ENCODE peak calls at places on chromosomes 3 and 15, in five cellular contexts. J, Q, V, H and I are unnamed samples.

GRCh38 chr3:15708882-15709677 is 88.7 kb downstream of the ANKRD28 start:
- DNase-seq in J (peak; percentile 17), H (no peak), V (no peak), Q (peak; percentile 78), I (peak; percentile 74)

GRCh38 chr15:65249641-65250040 is 37.0 kb downstream of the PARP16 start:
- DNase-seq in Q (peak; percentile 30), V (no peak), H (no peak), J (no peak), I (no peak)

GRCh38 chr3:197426161-197426566 is 127.8 kb upstream of the DLG1 start:
- DNase-seq in Q (no peak), H (no peak), V (no peak), J (no peak), I (peak; percentile 29)

GRCh38 chr15:24675332-24676144 is at the start of gene NPAP1:
- DNase-seq in J (no peak), V (no peak), H (no peak), Q (no peak), I (no peak)

GRCh38 chr15:42392309-42393024 is 33.2 kb downstream of the CAPN3 start:
- DNase-seq in J (no peak), Q (no peak), V (peak; percentile 88), H (no peak), I (no peak)

GRCh38 chr3:47611577-47611976 is 32.9 kb upstream of the CSPG5 start:
- DNase-seq in V (no peak), Q (no peak), H (no peak), J (no peak), I (no peak)

GRCh38 chr15:52031542-52031941 is 12.5 kb downstream of the MAPK6 start:
- DNase-seq in H (no peak), J (no peak), Q (no peak), V (peak; percentile 31), I (no peak)

GRCh38 chr3:101813817-101814440 is 34.9 kb downstream of the NXPE3 start:
- DNase-seq in J (no peak), H (no peak), Q (peak; percentile 54), V (no peak), I (peak; percentile 45)

GRCh38 chr3:153182491-153182890 is 20.5 kb downstream of the RAP2B start:
- DNase-seq in V (no peak), H (no peak), J (no peak), Q (no peak), I (no peak)

GRCh38 chr3:54079314-54079713 is 43.0 kb upstream of the CACNA2D3 start:
- DNase-seq in Q (no peak), H (no peak), J (no peak), V (no peak), I (no peak)

GRCh38 chr3:14274999-14275961 is 96.7 kb downstream of the LSM3 start:
- DNase-seq in V (no peak), Q (no peak), J (no peak), H (no peak), I (no peak)

GRCh38 chr15:68192804-68193521 is 12.2 kb downstream of the CALML4 start:
- DNase-seq in V (no peak), Q (no peak), J (no peak), H (no peak), I (no peak)

GRCh38 chr3:14918356-14918860 is 29.0 kb upstream of the NR2C2 start:
- DNase-seq in V (no peak), Q (no peak), H (no peak), J (no peak), I (no peak)

GRCh38 chr3:129352045-129352444 is 73.4 kb downstream of the HMCES start:
- DNase-seq in V (no peak), J (no peak), H (no peak), Q (no peak), I (no peak)

GRCh38 chr3:187737401-187738088 is 7.7 kb downstream of the BCL6 start:
- DNase-seq in Q (peak; percentile 65), J (no peak), H (peak; percentile 84), V (peak; percentile 82), I (peak; percentile 66)

GRCh38 chr3:27353221-27353620 is 16.0 kb downstream of the NEK10 start:
- DNase-seq in Q (peak; percentile 15), V (no peak), J (no peak), H (no peak), I (peak; percentile 79)

GRCh38 chr3:107315136-107315535 is 62.1 kb upstream of the CCDC54 start:
- DNase-seq in J (peak; percentile 11), V (no peak), Q (peak; percentile 5), H (no peak), I (peak; percentile 9)

GRCh38 chr15:40909662-40910625 is 15.7 kb downstream of the VPS18 start:
- DNase-seq in H (peak; percentile 75), J (peak; percentile 58), Q (no peak), V (no peak), I (peak; percentile 83)

GRCh38 chr3:16249336-16249735 is 15.4 kb downstream of the DPH3 start:
- DNase-seq in Q (peak; percentile 50), J (no peak), H (no peak), V (no peak), I (no peak)

GRCh38 chr3:115581347-115582135 is 41.8 kb upstream of the GAP43 start:
- DNase-seq in H (peak; percentile 25), V (no peak), J (peak; percentile 17), Q (peak; percentile 15), I (peak; percentile 40)

GRCh38 chr15:44537728-44538240 is 837 bp downstream of the EIF3J start:
- DNase-seq in J (no peak), H (no peak), V (no peak), Q (peak; percentile 43), I (peak; percentile 46)

GRCh38 chr3:193301441-193301840 is 60.4 kb downstream of the PLAAT1 start:
- DNase-seq in J (no peak), H (no peak), Q (no peak), V (no peak), I (no peak)

GRCh38 chr3:31531465-31531991 is 1.2 kb upstream of the STT3B start:
- DNase-seq in J (no peak), V (no peak), Q (peak; percentile 12), H (no peak), I (peak; percentile 7)

GRCh38 chr15:68515371-68516095 is 63.3 kb upstream of the CORO2B start:
- DNase-seq in H (no peak), V (no peak), Q (no peak), J (no peak), I (no peak)

GRCh38 chr3:126423191-126424038 is 28.7 kb downstream of the CFAP100 start:
- DNase-seq in Q (no peak), H (no peak), J (no peak), V (no peak), I (no peak)

GRCh38 chr3:50815844-50816243 is 141.1 kb downstream of the DOCK3 start:
- DNase-seq in V (no peak), J (no peak), H (no peak), Q (no peak), I (no peak)

GRCh38 chr3:124826703-124827102 is 60.5 kb downstream of the ITGB5 start:
- DNase-seq in H (no peak), V (no peak), Q (peak; percentile 93), J (peak; percentile 56), I (peak; percentile 87)

GRCh38 chr3:60756231-60756630 is 495.0 kb downstream of the FHIT start:
- DNase-seq in Q (no peak), H (no peak), J (no peak), V (no peak), I (peak; percentile 47)

GRCh38 chr15:99424978-99425665 is 140.7 kb upstream of the MEF2A start:
- DNase-seq in V (no peak), H (no peak), J (peak; percentile 29), Q (peak; percentile 90), I (peak; percentile 69)

GRCh38 chr3:168973206-168973605 is 690.3 kb downstream of the MECOM start:
- DNase-seq in H (no peak), Q (peak; percentile 39), V (no peak), J (no peak), I (peak; percentile 1)

DNA sequence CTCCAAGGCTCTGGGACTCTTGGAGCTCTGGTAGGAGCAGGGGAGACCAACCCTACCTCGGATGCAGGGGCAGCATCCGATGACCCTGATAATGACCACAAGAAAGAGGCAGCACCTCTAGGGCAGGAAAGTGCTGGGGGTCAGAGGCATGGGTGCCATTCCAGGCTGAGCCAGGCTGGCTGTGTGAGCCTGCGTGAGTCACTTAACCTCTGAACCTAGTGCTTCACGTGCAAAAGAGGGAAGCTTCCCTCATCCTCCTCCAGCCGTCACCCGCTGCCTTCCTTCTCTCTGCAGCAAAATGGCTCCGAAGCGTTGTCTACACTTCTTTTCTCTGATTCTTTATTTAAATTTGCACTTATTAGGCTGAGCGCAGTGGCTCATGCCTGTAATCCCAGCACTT is 35.5 kb downstream of the ZDHHC19 start:
- DNase-seq in V (no peak), J (no peak), Q (no peak), H (no peak), I (no peak)
- H3K4me3 ChIP-seq in V (no peak overlapping the region), J (no peak overlapping the region), Q (no peak overlapping the region), H (no peak overlapping the region), I (no peak overlapping the region)

GRCh38 chr15:33234019-33234418 is 39.5 kb upstream of the FMN1 start:
- DNase-seq in H (no peak), Q (peak; percentile 45), V (no peak), J (no peak), I (peak; percentile 43)
- TF ChIP-seq CTCF in H (peak; percentile 41), Q (peak; percentile 54), V (peak; percentile 12), J (peak; percentile 68), I (peak; percentile 67)

DNA sequence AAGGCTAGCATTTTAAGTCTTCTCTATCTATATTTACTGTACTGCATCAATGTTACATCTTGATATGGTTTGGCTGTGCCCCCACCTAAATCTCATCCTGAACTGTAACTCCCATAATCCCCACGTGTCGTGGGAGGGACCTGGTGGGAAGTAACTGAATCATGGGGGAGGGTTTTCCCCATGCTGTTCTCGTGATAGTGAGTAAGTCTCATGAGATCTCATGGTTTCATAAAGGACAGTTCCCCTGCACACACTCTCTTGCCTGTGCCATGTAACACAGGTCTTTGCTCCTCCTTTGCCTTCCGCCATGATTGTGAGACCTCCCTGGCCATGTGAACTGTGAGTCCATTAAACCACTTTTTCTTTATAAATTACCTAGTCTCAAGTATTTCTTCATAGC is 161.5 kb downstream of the TBC1D5 start:
- DNase-seq in V (no peak), Q (no peak), H (no peak), J (no peak), I (no peak)
- H3K4me3 ChIP-seq in V (no peak overlapping the region), Q (no peak overlapping the region), H (no peak overlapping the region), J (no peak overlapping the region), I (no peak overlapping the region)

DNA sequence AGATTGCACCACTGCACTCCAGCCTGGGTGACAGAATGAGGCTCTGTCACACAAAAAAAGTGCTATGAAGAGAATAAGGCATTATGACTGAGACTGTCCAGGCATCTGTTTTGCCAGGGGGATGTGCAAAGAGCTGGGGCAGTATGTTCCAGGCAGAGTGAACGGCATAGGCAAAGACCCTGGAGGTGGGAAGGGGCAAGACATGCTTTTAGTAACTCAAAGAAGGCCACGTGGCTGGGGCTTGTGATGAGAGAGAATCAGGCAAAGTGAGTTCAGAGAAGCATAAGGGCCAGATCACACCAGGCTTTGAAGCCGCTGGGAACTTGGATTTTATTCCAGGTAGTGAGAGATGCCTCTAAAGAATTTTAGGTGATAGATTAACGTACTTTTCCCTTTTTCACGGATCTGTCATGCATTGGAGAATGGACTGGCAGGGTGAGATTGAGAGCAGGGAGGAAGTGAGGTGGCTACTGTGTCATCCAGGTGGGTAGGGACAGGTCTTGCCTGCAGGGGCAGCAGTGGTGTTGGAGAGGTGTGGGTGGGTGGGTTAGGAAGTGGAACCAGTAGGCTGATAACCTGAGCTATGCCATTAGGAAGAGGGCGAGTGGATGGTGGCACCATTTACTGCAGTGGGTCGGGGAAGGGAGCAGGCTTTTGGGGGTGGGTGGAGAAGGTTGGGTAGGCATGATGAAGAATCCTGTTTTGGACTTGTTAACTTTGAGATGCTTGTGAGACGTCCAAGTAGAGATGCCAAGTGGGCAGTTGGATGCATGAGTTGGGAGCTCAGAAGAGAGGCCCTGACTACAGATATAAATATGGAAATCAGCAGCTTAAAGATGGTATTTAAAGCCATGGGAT is 31.6 kb downstream of the ATP2B2 start:
- DNase-seq in Q (no peak), H (no peak), V (no peak), J (no peak), I (no peak)
- TF ChIP-seq CTCF in Q (no peak), H (no peak), V (no peak), J (no peak), I (no peak)